ENCODE peak calls at places on chromosomes 1 and 21, in eight cellular contexts. S, D, A, G, X, M, Y and B are unnamed samples.
A peak's percentile ranks its signal among the peaks of the same experiment; 100 is the strongest.

GRCh38 chr1:24866211-24867063 is 63.6 kb downstream of the RUNX3 start:
- DNase-seq in S (peak; percentile 16), D (no peak), A (no peak), G (peak; percentile 84), X (no peak), M (peak; percentile 33), Y (no peak), B (no peak)

GRCh38 chr1:33957854-33958253 is 94.0 kb downstream of the HMGB4 start:
- DNase-seq in S (no peak), D (no peak), A (no peak), G (no peak), X (no peak), M (no peak), Y (no peak), B (no peak)

GRCh38 chr1:168304865-168305264 is 24.2 kb downstream of the TBX19 start:
- DNase-seq in S (no peak), D (no peak), A (no peak), G (no peak), X (no peak), M (no peak), Y (no peak), B (no peak)

GRCh38 chr1:32337855-32338636 is 2.0 kb upstream of the MARCKSL1 start:
- DNase-seq in S (no peak), D (peak; percentile 56), A (no peak), G (no peak), X (peak; percentile 70), M (peak; percentile 81), Y (no peak), B (no peak)

GRCh38 chr1:212860713-212861581 is 2.9 kb downstream of the FLVCR1 start:
- DNase-seq in S (no peak), D (no peak), A (no peak), G (no peak), X (no peak), M (no peak), Y (peak; percentile 7), B (no peak)

GRCh38 chr1:234197839-234198238 is 175.4 kb upstream of the COA6 start:
- DNase-seq in S (no peak), D (no peak), A (no peak), G (no peak), X (no peak), M (no peak), Y (no peak), B (no peak)

GRCh38 chr1:38020361-38020760 is 7.8 kb downstream of the UTP11 start:
- DNase-seq in S (no peak), D (no peak), A (no peak), G (no peak), X (no peak), M (no peak), Y (no peak), B (no peak)

GRCh38 chr21:19268634-19269138 is 865.1 kb upstream of the TMPRSS15 start:
- DNase-seq in S (no peak), D (no peak), A (no peak), G (no peak), X (no peak), M (peak; percentile 1), Y (no peak), B (no peak)

GRCh38 chr1:186202174-186202843 is 172.7 kb downstream of the TPR start:
- DNase-seq in S (no peak), D (no peak), A (no peak), G (no peak), X (no peak), M (no peak), Y (no peak), B (no peak)

GRCh38 chr1:158604968-158605367 is at the start of gene OR10Z1:
- DNase-seq in S (no peak), D (no peak), A (no peak), G (no peak), X (no peak), M (no peak), Y (no peak), B (no peak)

GRCh38 chr21:44013380-44014088 is 1.4 kb downstream of the TRAPPC10 start:
- DNase-seq in S (no peak), D (peak; percentile 23), A (no peak), G (no peak), X (no peak), M (peak; percentile 74), Y (peak; percentile 78), B (no peak)

GRCh38 chr1:15441247-15441646 is 3.0 kb downstream of the CTRC start:
- DNase-seq in S (no peak), D (no peak), A (no peak), G (no peak), X (no peak), M (no peak), Y (no peak), B (no peak)

GRCh38 chr1:162285149-162285561 is 91.5 kb downstream of the SPATA46 start:
- DNase-seq in S (no peak), D (peak; percentile 83), A (no peak), G (no peak), X (peak; percentile 84), M (no peak), Y (no peak), B (no peak)

GRCh38 chr1:67126111-67126746 is 8.5 kb downstream of the C1orf141 start:
- DNase-seq in S (no peak), D (no peak), A (no peak), G (no peak), X (no peak), M (no peak), Y (peak; percentile 26), B (no peak)

GRCh38 chr1:231515748-231516147 is 12.7 kb upstream of the TSNAX start:
- DNase-seq in S (no peak), D (no peak), A (no peak), G (no peak), X (no peak), M (peak; percentile 34), Y (peak; percentile 41), B (no peak)

GRCh38 chr1:112988367-112988766 is 32.4 kb upstream of the SLC16A1 start:
- DNase-seq in S (no peak), D (no peak), A (no peak), G (no peak), X (no peak), M (no peak), Y (no peak), B (no peak)

GRCh38 chr21:35556536-35556935 is 503.8 kb downstream of the SETD4 start:
- DNase-seq in S (no peak), D (no peak), A (no peak), G (no peak), X (no peak), M (no peak), Y (no peak), B (no peak)

GRCh38 chr1:50369008-50369634 is 54.1 kb downstream of the DMRTA2 start:
- DNase-seq in S (no peak), D (no peak), A (no peak), G (no peak), X (no peak), M (no peak), Y (no peak), B (no peak)

GRCh38 chr21:45351526-45352275 is 53.3 kb upstream of the COL18A1 start:
- DNase-seq in S (no peak), D (no peak), A (no peak), G (no peak), X (no peak), M (no peak), Y (no peak), B (peak; percentile 48)

GRCh38 chr1:83849191-83850061 is 149.5 kb downstream of the TTLL7 start:
- DNase-seq in S (no peak), D (no peak), A (no peak), G (no peak), X (no peak), M (peak; percentile 44), Y (no peak), B (no peak)

GRCh38 chr1:18730321-18730720 is 99.7 kb downstream of the PAX7 start:
- DNase-seq in S (no peak), D (no peak), A (no peak), G (no peak), X (no peak), M (no peak), Y (no peak), B (no peak)

GRCh38 chr1:51693420-51694144 is 76.7 kb downstream of the OSBPL9 start:
- DNase-seq in S (no peak), D (no peak), A (no peak), G (no peak), X (no peak), M (no peak), Y (peak; percentile 22), B (no peak)

GRCh38 chr1:204726478-204726877 is 40.9 kb upstream of the LRRN2 start:
- DNase-seq in S (no peak), D (no peak), A (no peak), G (no peak), X (peak; percentile 74), M (peak; percentile 37), Y (no peak), B (no peak)

GRCh38 chr1:41657679-41658078 is 173.2 kb upstream of the EDN2 start:
- DNase-seq in S (no peak), D (no peak), A (no peak), G (peak; percentile 65), X (no peak), M (no peak), Y (no peak), B (peak; percentile 47)

GRCh38 chr1:183023601-183024351 is 556 bp downstream of the LAMC1 start:
- DNase-seq in S (peak; percentile 80), D (peak; percentile 84), A (no peak), G (no peak), X (peak; percentile 94), M (peak; percentile 89), Y (peak; percentile 77), B (peak; percentile 92)

GRCh38 chr1:189022015-189022414 is 1455.6 kb downstream of the BRINP3 start:
- DNase-seq in S (no peak), D (no peak), A (no peak), G (no peak), X (no peak), M (no peak), Y (no peak), B (no peak)